ENCODE peak calls at places on chromosomes 3 and 15, in five cellular contexts. R is tibial artery, U is stromal cell of bone marrow, G is activated B cell treated with CpG ODN at 0.5 μM for 24 hours, T is fibroblast of villous mesenchyme. S is an unnamed sample.

GRCh38 chr3:184249412-184250166 is at the start of gene EEF1AKMT4:
- DNase-seq in R (peak), U (peak), G (peak), T (peak), S (peak)

GRCh38 chr3:171183042-171183441 is 156.5 kb upstream of the SLC2A2 start:
- DNase-seq in R (no peak), U (no peak), G (no peak), T (peak), S (peak)

GRCh38 chr15:64599716-64600115 is 139.3 kb downstream of the ZNF609 start:
- DNase-seq in R (no peak), U (no peak), G (no peak), T (no peak), S (no peak)

GRCh38 chr3:87052499-87053260 is 61.7 kb upstream of the VGLL3 start:
- DNase-seq in R (no peak), U (no peak), G (no peak), T (no peak), S (no peak)

GRCh38 chr15:25268166-25268565 is 170.7 kb downstream of the UBE3A start:
- DNase-seq in R (no peak), U (no peak), G (no peak), T (no peak), S (no peak)

GRCh38 chr3:194224536-194224935 is 88.6 kb downstream of the HES1 start:
- DNase-seq in R (no peak), U (no peak), G (no peak), T (no peak), S (no peak)

GRCh38 chr3:161851941-161852566 is 355.4 kb downstream of the OTOL1 start:
- DNase-seq in R (peak), U (peak), G (no peak), T (peak), S (peak)

GRCh38 chr3:174767406-174767805 is 91.7 kb upstream of the NAALADL2 start:
- DNase-seq in R (no peak), U (peak), G (no peak), T (no peak), S (no peak)

GRCh38 chr3:58306662-58307286 is 454 bp downstream of the HTD2 start:
- DNase-seq in R (peak), U (no peak), G (peak), T (peak), S (peak)

GRCh38 chr3:127671523-127672428 is 976 bp upstream of the ABTB1 start:
- DNase-seq in R (peak), U (no peak), G (peak), T (no peak), S (no peak)

GRCh38 chr3:157190242-157190876 is 30.4 kb upstream of the CCNL1 start:
- DNase-seq in R (no peak), U (no peak), G (no peak), T (no peak), S (no peak)

GRCh38 chr3:12395349-12396012 is 88.8 kb upstream of the TSEN2 start:
- DNase-seq in R (no peak), U (no peak), G (no peak), T (no peak), S (no peak)

GRCh38 chr15:96330064-96330449 is 443 bp upstream of the NR2F2 start:
- DNase-seq in R (peak), U (peak), G (no peak), T (peak), S (peak)

GRCh38 chr3:139935071-139935865 is at the start of gene CLSTN2:
- DNase-seq in R (peak), U (peak), G (no peak), T (peak), S (peak)

GRCh38 chr3:166630190-166630589 is 749.9 kb downstream of the ZBBX start:
- DNase-seq in R (no peak), U (no peak), G (no peak), T (no peak), S (no peak)

GRCh38 chr3:114697441-114697840 is 403.6 kb downstream of the TIGIT start:
- DNase-seq in R (no peak), U (no peak), G (no peak), T (peak), S (no peak)

GRCh38 chr3:179149951-179150350 is 1.8 kb downstream of the PIK3CA start:
- DNase-seq in R (no peak), U (no peak), G (no peak), T (peak), S (no peak)

GRCh38 chr15:51134416-51135199 is 39.9 kb upstream of the TNFAIP8L3 start:
- DNase-seq in R (no peak), U (no peak), G (no peak), T (peak), S (no peak)

GRCh38 chr15:39939487-39940452 is 5.9 kb downstream of the EIF2AK4 start:
- DNase-seq in R (no peak), U (no peak), G (no peak), T (no peak), S (no peak)